ENCODE peak calls at places on chromosome 2, in nine cellular contexts. O, Z, C, T, N, Y, I, R and W are unnamed samples.

GRCh38 chr2:41932241-41933034 is 115.4 kb upstream of the PKDCC start:
- DNase-seq in O (peak), Z (no peak), C (no peak), T (no peak), N (no peak), Y (peak), I (peak), R (no peak), W (peak)

GRCh38 chr2:44244135-44244871 is 31.0 kb upstream of the SLC3A1 start:
- DNase-seq in O (peak), Z (peak), C (peak), T (no peak), N (peak), Y (peak), I (peak), R (peak), W (peak)

GRCh38 chr2:224885836-224886547 is 156.3 kb downstream of the DOCK10 start:
- DNase-seq in O (no peak), Z (no peak), C (no peak), T (no peak), N (no peak), Y (no peak), I (no peak), R (no peak), W (no peak)

GRCh38 chr2:121803503-121803902 is 48.1 kb downstream of the TSN start:
- DNase-seq in O (no peak), Z (no peak), C (no peak), T (no peak), N (no peak), Y (no peak), I (no peak), R (no peak), W (no peak)

GRCh38 chr2:1489486-1489885 is 76.2 kb downstream of the TPO start:
- DNase-seq in O (no peak), Z (no peak), C (peak), T (no peak), N (no peak), Y (peak), I (no peak), R (no peak), W (no peak)

GRCh38 chr2:26333286-26333685 is 12.7 kb upstream of the SELENOI start:
- DNase-seq in O (no peak), Z (no peak), C (no peak), T (no peak), N (no peak), Y (no peak), I (peak), R (no peak), W (no peak)

GRCh38 chr2:23904692-23905091 is 22.2 kb downstream of the ATAD2B start:
- DNase-seq in O (no peak), Z (no peak), C (no peak), T (no peak), N (no peak), Y (no peak), I (no peak), R (no peak), W (no peak)

GRCh38 chr2:9765611-9766531 is 77.4 kb upstream of the TAF1B start:
- DNase-seq in O (peak), Z (no peak), C (no peak), T (no peak), N (no peak), Y (no peak), I (peak), R (no peak), W (peak)

GRCh38 chr2:8525582-8526402 is 156.1 kb upstream of the ID2 start:
- DNase-seq in O (peak), Z (peak), C (no peak), T (no peak), N (peak), Y (peak), I (peak), R (peak), W (peak)

GRCh38 chr2:44972771-44973535 is 31.5 kb downstream of the SIX3 start:
- DNase-seq in O (no peak), Z (no peak), C (no peak), T (no peak), N (peak), Y (no peak), I (no peak), R (no peak), W (no peak)

GRCh38 chr2:137187258-137187657 is 421.9 kb downstream of the THSD7B start:
- DNase-seq in O (no peak), Z (no peak), C (no peak), T (no peak), N (no peak), Y (no peak), I (no peak), R (no peak), W (no peak)

GRCh38 chr2:147082850-147083522 is 761.8 kb upstream of the ACVR2A start:
- DNase-seq in O (no peak), Z (no peak), C (peak), T (peak), N (peak), Y (peak), I (peak), R (peak), W (peak)

GRCh38 chr2:214481204-214481603 is 70.3 kb downstream of the VWC2L start:
- DNase-seq in O (no peak), Z (no peak), C (no peak), T (no peak), N (peak), Y (no peak), I (peak), R (no peak), W (no peak)

GRCh38 chr2:15223887-15224286 is 337.2 kb downstream of the NBAS start:
- DNase-seq in O (no peak), Z (no peak), C (no peak), T (no peak), N (no peak), Y (no peak), I (no peak), R (no peak), W (no peak)

GRCh38 chr2:23425338-23425871 is 40.4 kb downstream of the KLHL29 start:
- DNase-seq in O (no peak), Z (no peak), C (peak), T (no peak), N (peak), Y (no peak), I (no peak), R (no peak), W (no peak)

GRCh38 chr2:19028617-19029016 is 329.8 kb downstream of the OSR1 start:
- DNase-seq in O (no peak), Z (no peak), C (no peak), T (no peak), N (no peak), Y (no peak), I (no peak), R (no peak), W (no peak)

GRCh38 chr2:53583583-53583982 is 184.0 kb upstream of the CHAC2 start:
- DNase-seq in O (no peak), Z (no peak), C (no peak), T (no peak), N (no peak), Y (no peak), I (no peak), R (no peak), W (no peak)

GRCh38 chr2:189057316-189057715 is 83.1 kb downstream of the COL3A1 start:
- DNase-seq in O (no peak), Z (no peak), C (no peak), T (no peak), N (no peak), Y (no peak), I (no peak), R (no peak), W (no peak)

GRCh38 chr2:58137221-58137620 is 90.6 kb downstream of the VRK2 start:
- DNase-seq in O (no peak), Z (no peak), C (no peak), T (no peak), N (no peak), Y (no peak), I (no peak), R (no peak), W (no peak)

GRCh38 chr2:96916156-96917007 is 46.5 kb upstream of the SEMA4C start:
- DNase-seq in O (no peak), Z (peak), C (no peak), T (no peak), N (no peak), Y (peak), I (no peak), R (peak), W (peak)

GRCh38 chr2:240383099-240383758 is 52.2 kb upstream of the GPC1 start:
- DNase-seq in O (peak), Z (no peak), C (no peak), T (no peak), N (no peak), Y (no peak), I (no peak), R (no peak), W (peak)

GRCh38 chr2:9897796-9898195 is 53.7 kb upstream of the GRHL1 start:
- DNase-seq in O (no peak), Z (no peak), C (no peak), T (no peak), N (peak), Y (no peak), I (no peak), R (no peak), W (no peak)

GRCh38 chr2:194867328-194867727 is 789.7 kb upstream of the SLC39A10 start:
- DNase-seq in O (no peak), Z (no peak), C (no peak), T (no peak), N (no peak), Y (no peak), I (no peak), R (no peak), W (peak)

GRCh38 chr2:20212871-20213503 is 11.9 kb downstream of the SDC1 start:
- DNase-seq in O (no peak), Z (no peak), C (no peak), T (no peak), N (no peak), Y (peak), I (no peak), R (no peak), W (peak)

GRCh38 chr2:229996320-229996719 is 72.4 kb downstream of the SLC16A14 start:
- DNase-seq in O (no peak), Z (no peak), C (no peak), T (no peak), N (no peak), Y (no peak), I (no peak), R (no peak), W (no peak)

GRCh38 chr2:47016172-47016913 is 100.7 kb upstream of the MCFD2 start:
- DNase-seq in O (no peak), Z (no peak), C (no peak), T (no peak), N (peak), Y (no peak), I (peak), R (peak), W (peak)

GRCh38 chr2:134682726-134683125 is 36.1 kb downstream of the TMEM163 start:
- DNase-seq in O (no peak), Z (no peak), C (no peak), T (no peak), N (no peak), Y (no peak), I (no peak), R (no peak), W (no peak)

GRCh38 chr2:115160523-115161521 is 718.4 kb downstream of the DPP10 start:
- DNase-seq in O (no peak), Z (no peak), C (no peak), T (no peak), N (peak), Y (peak), I (peak), R (peak), W (peak)

GRCh38 chr2:42835577-42836371 is 43.4 kb upstream of the HAAO start:
- DNase-seq in O (peak), Z (no peak), C (no peak), T (no peak), N (no peak), Y (peak), I (no peak), R (no peak), W (peak)

GRCh38 chr2:24179683-24180082 is 4.8 kb downstream of the FAM228A start:
- DNase-seq in O (no peak), Z (no peak), C (no peak), T (no peak), N (no peak), Y (no peak), I (no peak), R (no peak), W (no peak)

GRCh38 chr2:240162531-240162930 is 22.1 kb upstream of the OTOS start:
- DNase-seq in O (no peak), Z (no peak), C (no peak), T (no peak), N (no peak), Y (no peak), I (no peak), R (no peak), W (no peak)

GRCh38 chr2:104860141-104860790 is 6.4 kb downstream of the POU3F3 start:
- DNase-seq in O (no peak), Z (no peak), C (no peak), T (no peak), N (peak), Y (no peak), I (no peak), R (peak), W (no peak)

GRCh38 chr2:167944825-167945659 is 302.4 kb downstream of the STK39 start:
- DNase-seq in O (no peak), Z (no peak), C (no peak), T (no peak), N (no peak), Y (no peak), I (no peak), R (no peak), W (no peak)

GRCh38 chr2:54456526-54457325 is 599 bp downstream of the SPTBN1 start:
- DNase-seq in O (peak), Z (no peak), C (peak), T (no peak), N (peak), Y (no peak), I (peak), R (peak), W (peak)

GRCh38 chr2:88265352-88265960 is 95.3 kb downstream of the THNSL2 start:
- DNase-seq in O (no peak), Z (no peak), C (no peak), T (no peak), N (no peak), Y (peak), I (peak), R (no peak), W (peak)

GRCh38 chr2:147002256-147002655 is 842.6 kb upstream of the ACVR2A start:
- DNase-seq in O (no peak), Z (no peak), C (no peak), T (no peak), N (no peak), Y (no peak), I (no peak), R (no peak), W (no peak)

GRCh38 chr2:207484444-207485391 is 45.0 kb upstream of the CREB1 start:
- DNase-seq in O (no peak), Z (no peak), C (no peak), T (no peak), N (no peak), Y (no peak), I (no peak), R (no peak), W (no peak)

GRCh38 chr2:74052732-74053712 is 68.3 kb downstream of the TET3 start:
- DNase-seq in O (no peak), Z (no peak), C (no peak), T (no peak), N (no peak), Y (no peak), I (no peak), R (no peak), W (no peak)